ENCODE peak calls at places on chromosomes 5 and 9, in ten cellular contexts. E, P, W, O, X, I, L, J, Z and G are unnamed samples.
A peak's percentile ranks its signal among the peaks of the same experiment; 100 is the strongest.

GRCh38 chr5:85340790-85341189 is 956.1 kb upstream of the EDIL3 start:
- DNase-seq in O (no peak), I (no peak), J (no peak), X (no peak), E (no peak), Z (no peak), W (no peak), L (no peak), P (no peak), G (no peak)

GRCh38 chr5:169746147-169746694 is 109.1 kb downstream of the DOCK2 start:
- DNase-seq in J (no peak), I (no peak), E (no peak), O (no peak), Z (no peak), X (no peak), L (no peak), W (no peak), P (no peak), G (no peak)

GRCh38 chr9:93655621-93656425 is 79.4 kb downstream of the PHF2 start:
- DNase-seq in W (peak; percentile 64), E (peak; percentile 1), O (no peak), L (peak; percentile 6), P (no peak), J (peak; percentile 11), I (no peak), Z (no peak), X (no peak), G (no peak)

GRCh38 chr5:90390326-90390725 is 19.2 kb downstream of the CETN3 start:
- DNase-seq in J (no peak), O (no peak), Z (no peak), W (no peak), E (no peak), L (no peak), P (no peak), X (no peak), I (no peak), G (no peak)

GRCh38 chr5:129904667-129905466 is 602 bp downstream of the CHSY3 start:
- DNase-seq in I (no peak), P (no peak), O (peak; percentile 11), J (peak; percentile 27), W (peak; percentile 73), L (peak; percentile 19), Z (peak; percentile 45), X (no peak), E (peak; percentile 5), G (no peak)

GRCh38 chr5:93017854-93018253 is 563.2 kb downstream of the NR2F1-AS1 start:
- DNase-seq in X (peak; percentile 37), E (no peak), P (peak; percentile 54), J (no peak), L (no peak), Z (no peak), I (no peak), O (peak; percentile 15), W (no peak), G (no peak)

GRCh38 chr5:76524872-76525271 is 98.3 kb downstream of the F2RL2 start:
- DNase-seq in J (no peak), I (no peak), P (no peak), L (no peak), W (no peak), O (peak; percentile 8), X (no peak), E (no peak), Z (no peak), G (no peak)

GRCh38 chr5:181184845-181185216 is 20.2 kb downstream of the TRIM7 start:
- DNase-seq in X (no peak), P (no peak), W (no peak), I (no peak), J (no peak), Z (no peak), L (no peak), E (no peak), O (no peak), G (no peak)

GRCh38 chr9:37911271-37911681 is 7.3 kb upstream of the SLC25A51 start:
- DNase-seq in W (peak; percentile 64), Z (no peak), X (no peak), J (no peak), O (peak; percentile 45), I (no peak), P (no peak), L (no peak), E (no peak), G (no peak)

DNA sequence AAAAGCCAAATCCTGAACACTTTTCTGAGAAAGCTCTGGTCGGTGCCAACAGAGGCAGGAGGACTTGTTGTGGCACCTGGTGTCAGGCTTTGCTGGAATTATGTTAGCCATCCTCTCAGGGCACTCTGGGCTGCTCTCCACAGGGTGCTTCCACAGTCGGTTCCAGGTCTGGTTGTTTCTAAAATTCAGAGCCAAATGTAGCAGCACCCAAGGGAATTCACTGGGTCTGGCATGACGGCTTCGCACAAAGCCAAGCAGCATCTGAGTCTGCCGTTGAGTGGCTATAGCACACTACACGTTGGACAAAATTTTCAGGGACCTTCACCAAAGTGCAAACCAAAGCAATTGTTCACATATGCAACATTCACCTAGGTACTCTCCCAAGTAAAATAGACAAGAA is 110.2 kb downstream of the PJA2 start:
- DNase-seq in J (no peak), E (no peak), L (no peak), X (no peak), O (no peak), W (no peak), I (no peak), P (no peak), Z (no peak), G (no peak)
- H3K4me3 ChIP-seq in J (no peak overlapping the region), E (no peak overlapping the region), L (no peak overlapping the region), X (no peak overlapping the region), O (no peak overlapping the region), W (no peak overlapping the region), I (no peak overlapping the region), P (no peak overlapping the region), Z (no peak overlapping the region), G (no peak overlapping the region)

DNA sequence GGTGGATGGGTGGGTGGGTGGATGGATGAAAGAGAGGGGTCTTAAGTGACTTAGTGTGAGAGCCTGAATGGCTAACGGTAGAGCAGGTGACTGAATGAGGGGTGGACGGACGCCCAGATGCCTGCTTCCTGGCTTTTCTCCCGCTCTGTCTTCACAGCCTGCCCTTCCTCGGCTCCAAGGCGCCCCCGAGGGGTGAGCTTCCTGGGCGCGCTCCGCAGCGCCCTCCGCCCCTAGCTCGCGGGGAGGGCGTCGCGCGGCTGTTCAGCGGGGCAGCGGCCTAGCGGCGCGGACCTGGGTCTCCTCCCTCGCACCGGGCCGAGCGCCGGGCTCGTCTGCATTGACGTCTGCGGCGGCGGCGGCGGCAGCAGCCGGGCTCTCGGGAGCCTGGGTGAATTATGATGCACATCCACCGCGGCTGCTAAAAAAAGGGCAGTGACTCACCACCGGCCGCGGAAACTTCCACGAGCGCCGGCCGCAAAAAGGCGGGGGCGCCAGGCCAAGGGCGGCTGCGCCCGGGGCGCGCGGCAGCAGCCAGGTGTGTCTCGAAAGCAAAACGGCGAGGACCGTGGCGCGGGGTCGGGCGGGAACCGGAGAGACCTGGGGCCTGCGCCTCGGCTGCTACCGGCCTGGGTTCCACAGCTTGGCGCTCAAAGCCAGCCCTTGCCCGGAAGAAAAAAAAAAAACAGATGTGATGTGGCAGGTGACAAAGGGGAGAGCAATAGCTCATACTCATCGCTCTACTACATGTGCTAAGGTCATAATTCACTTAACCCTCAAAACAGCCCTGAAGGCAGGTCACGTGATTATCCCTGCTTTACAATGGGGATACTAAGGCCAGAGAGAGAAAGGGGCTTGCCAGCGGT is 143.0 kb upstream of the ADRA1B start:
- DNase-seq in J (peak; percentile 49), I (no peak), X (peak; percentile 39), P (no peak), Z (peak; percentile 71), O (peak; percentile 89), L (peak; percentile 77), E (peak; percentile 34), W (peak; percentile 94), G (no peak)
- TF ChIP-seq CTCF in J (no peak), I (peak; percentile 30), X (peak; percentile 20), P (peak; percentile 19), Z (peak; percentile 68), O (no peak), L (peak; percentile 58), E (no peak), W (no peak), G (peak; percentile 17)

DNA sequence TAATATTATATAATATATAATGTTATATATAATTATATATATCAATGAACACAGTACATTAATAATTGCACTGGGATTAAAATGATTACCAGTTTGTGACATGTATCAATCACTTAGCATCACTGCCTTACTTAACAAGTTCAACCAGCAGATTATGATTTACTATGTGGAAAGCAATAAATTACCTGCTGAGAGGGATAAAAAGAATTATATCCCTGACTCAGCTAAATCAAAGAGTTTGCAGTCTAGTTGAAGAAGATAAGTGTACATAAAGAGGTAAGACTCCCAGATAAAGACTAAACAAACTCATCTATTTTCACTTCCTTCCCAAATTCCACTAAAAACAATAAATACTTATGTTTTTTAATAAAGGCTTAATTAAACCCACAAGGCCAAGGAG is 11.2 kb downstream of the PLAA start:
- DNase-seq in Z (no peak), L (no peak), O (no peak), X (no peak), I (peak; percentile 27), W (no peak), E (no peak), P (no peak), J (no peak), G (no peak)
- H3K4me3 ChIP-seq in Z (no peak overlapping the region), L (no peak overlapping the region), O (no peak overlapping the region), X (no peak overlapping the region), I (no peak overlapping the region), W (no peak overlapping the region), E (no peak overlapping the region), P (no peak overlapping the region), J (no peak overlapping the region), G (no peak overlapping the region)

GRCh38 chr5:360277-361027 is 38.9 kb downstream of the AHRR start:
- DNase-seq in J (no peak), P (no peak), E (no peak), I (no peak), L (no peak), W (peak; percentile 56), O (no peak), Z (no peak), X (no peak), G (no peak)

GRCh38 chr5:364497-364896 is 43.0 kb downstream of the AHRR start:
- DNase-seq in E (no peak), W (no peak), O (no peak), J (no peak), I (no peak), Z (no peak), X (no peak), P (no peak), L (no peak), G (no peak)

GRCh38 chr5:359301-359897 is 37.9 kb downstream of the AHRR start:
- DNase-seq in L (no peak), W (peak; percentile 43), X (no peak), J (no peak), Z (no peak), O (no peak), I (no peak), E (no peak), P (no peak), G (no peak)

GRCh38 chr5:362978-363765 is 41.7 kb downstream of the AHRR start:
- DNase-seq in W (peak; percentile 50), I (no peak), O (no peak), L (no peak), J (no peak), X (no peak), E (no peak), P (no peak), Z (no peak), G (no peak)

DNA sequence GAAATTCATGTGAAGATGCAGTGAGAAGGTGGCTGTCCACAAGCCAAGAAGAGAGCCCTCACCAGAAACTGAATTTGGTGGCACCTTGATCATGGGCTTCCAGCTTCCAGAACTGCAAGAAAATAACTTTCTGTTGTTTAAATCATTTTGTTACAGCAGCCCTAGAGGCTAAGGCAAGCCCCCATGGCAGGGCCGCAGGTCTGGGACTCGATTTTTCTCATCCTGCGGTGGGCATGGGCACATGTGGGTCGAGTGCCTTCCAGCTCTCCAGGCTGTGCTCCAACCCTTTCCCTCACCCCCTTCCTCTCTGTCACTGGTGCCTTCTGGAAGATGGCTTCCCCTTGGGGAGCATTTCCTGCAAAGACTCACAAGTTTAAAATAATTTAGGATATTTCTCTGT is 40.7 kb downstream of the AHRR start:
- DNase-seq in W (peak; percentile 50), P (no peak), I (no peak), O (no peak), Z (no peak), J (no peak), E (no peak), X (no peak), L (no peak), G (no peak)
- TF ChIP-seq CTCF in W (no peak), P (no peak), I (no peak), O (no peak), Z (no peak), J (no peak), E (no peak), X (no peak), L (no peak), G (no peak)